ENCODE peak calls at places on chromosomes 2 and 18, in nine cellular contexts. B is omental fat pad; J is GM12865; M is G401; C is activated CD4-positive, alpha-beta memory T cell treated with anti-CD3 and anti-CD28 coated beads for 36 hours; I is amygdala; A is activated CD4-positive, alpha-beta T cell treated with anti-CD3 and anti-CD28 coated beads, Interleukin-2, amount 50 U/mL, for 24 hours; K is stromal cell of bone marrow; N is amniotic epithelial cell. G is an unnamed sample.

GRCh38 chr2:237866119-237866621 is 6.7 kb downstream of the RAMP1 start:
- DNase-seq in J (no peak), C (no peak), K (no peak), A (no peak), N (peak), I (no peak), B (no peak), M (no peak), G (no peak)

GRCh38 chr2:166344286-166345113 is 31.2 kb downstream of the SCN9A start:
- DNase-seq in J (no peak), C (no peak), M (no peak), A (no peak), K (no peak), B (no peak), I (no peak), N (peak), G (no peak)

GRCh38 chr18:6652098-6652497 is 77.4 kb upstream of the ARHGAP28 start:
- DNase-seq in N (no peak), J (no peak), A (no peak), M (no peak), I (no peak), B (no peak), K (no peak), C (no peak), G (no peak)

GRCh38 chr2:183059561-183059960 is 19.0 kb upstream of the DUSP19 start:
- DNase-seq in J (no peak), K (peak), A (no peak), N (peak), I (no peak), C (no peak), B (no peak), M (no peak), G (no peak)

GRCh38 chr2:155708052-155708451 is 624.5 kb downstream of the NR4A2 start:
- DNase-seq in K (no peak), B (no peak), C (no peak), A (no peak), M (no peak), I (no peak), N (no peak), J (no peak), G (no peak)

GRCh38 chr18:3216987-3217386 is 2.8 kb downstream of the MYOM1 start:
- DNase-seq in K (no peak), A (no peak), B (no peak), J (no peak), I (no peak), N (no peak), C (no peak), M (no peak), G (no peak)

GRCh38 chr18:76958692-76959341 is 136.5 kb downstream of the ZNF236 start:
- DNase-seq in K (no peak), A (no peak), J (no peak), N (no peak), M (peak), I (no peak), C (no peak), B (no peak), G (no peak)

GRCh38 chr2:101770672-101771071 is 73.2 kb downstream of the MAP4K4 start:
- DNase-seq in K (no peak), N (no peak), M (peak), B (no peak), A (no peak), C (peak), I (no peak), J (peak), G (no peak)

GRCh38 chr2:150557020-150557644 is 69.7 kb upstream of the RND3 start:
- DNase-seq in B (no peak), M (no peak), C (no peak), I (no peak), K (no peak), J (no peak), A (no peak), N (no peak), G (no peak)

GRCh38 chr18:78875268-78875997 is 104.2 kb upstream of the SALL3 start:
- DNase-seq in M (peak), J (peak), K (no peak), N (no peak), I (no peak), A (no peak), C (peak), B (no peak), G (no peak)

GRCh38 chr2:6977095-6977777 is 60.0 kb downstream of the RNF144A start:
- DNase-seq in B (no peak), N (peak), A (no peak), C (no peak), I (peak), K (no peak), M (peak), J (no peak), G (no peak)

GRCh38 chr2:9030882-9031645 is 27.6 kb upstream of the MBOAT2 start:
- DNase-seq in K (peak), I (no peak), A (no peak), B (no peak), C (no peak), J (no peak), M (no peak), N (peak), G (no peak)

GRCh38 chr18:44958450-44958849 is 277.8 kb downstream of the SETBP1 start:
- DNase-seq in N (no peak), K (peak), C (no peak), A (no peak), B (no peak), J (no peak), I (no peak), M (no peak), G (no peak)

GRCh38 chr18:78595453-78595852 is 384.2 kb upstream of the SALL3 start:
- DNase-seq in A (no peak), M (no peak), J (no peak), B (no peak), C (no peak), N (no peak), I (no peak), K (no peak), G (no peak)

GRCh38 chr18:45828917-45829811 is 3.7 kb downstream of the SIGLEC15 start:
- DNase-seq in C (no peak), N (peak), B (no peak), J (no peak), A (no peak), M (no peak), K (no peak), I (no peak), G (no peak)